ENCODE peak calls at places on chromosomes 11 and 22, in five cellular contexts. X is GDM1, K is ELR, H is EH, Z is cardiac muscle cell. E is an unnamed sample.
A peak's percentile ranks its signal among the peaks of the same experiment; 100 is the strongest.

GRCh38 chr11:19673924-19674390 is 38.7 kb upstream of the NAV2 start:
- DNase-seq in X (no peak), K (no peak), H (no peak), Z (peak; percentile 64), E (no peak)

GRCh38 chr22:23763579-23764331 is 965 bp downstream of the C22orf15 start:
- DNase-seq in X (no peak), K (no peak), H (no peak), Z (no peak), E (no peak)

GRCh38 chr11:69320756-69321741 is 27.1 kb downstream of the MYEOV start:
- DNase-seq in X (no peak), K (peak; percentile 70), H (peak; percentile 79), Z (no peak), E (no peak)

GRCh38 chr11:1832181-1832988 is 2.4 kb upstream of the SYT8 start:
- DNase-seq in X (peak; percentile 36), K (peak; percentile 32), H (peak; percentile 18), Z (peak; percentile 35), E (peak; percentile 86)

GRCh38 chr11:122439911-122440782 is 215.4 kb upstream of the UBASH3B start:
- DNase-seq in X (no peak), K (no peak), H (peak; percentile 23), Z (peak; percentile 70), E (no peak)

GRCh38 chr22:48279465-48279765 is 1517.0 kb downstream of the TBC1D22A start:
- DNase-seq in X (no peak), K (no peak), H (no peak), Z (no peak), E (no peak)

GRCh38 chr22:44685384-44686056 is 16.5 kb upstream of the PRR5 start:
- DNase-seq in X (peak; percentile 81), K (peak; percentile 62), H (peak; percentile 81), Z (peak; percentile 60), E (no peak)

GRCh38 chr22:49491221-49491635 is 336.4 kb downstream of the BRD1 start:
- DNase-seq in X (no peak), K (no peak), H (no peak), Z (no peak), E (no peak)

GRCh38 chr11:126424471-126425039 is 69.1 kb downstream of the ST3GAL4 start:
- DNase-seq in X (no peak), K (no peak), H (no peak), Z (no peak), E (no peak)

GRCh38 chr11:46649180-46649738 is 31.9 kb downstream of the ATG13 start:
- DNase-seq in X (no peak), K (peak; percentile 89), H (peak; percentile 97), Z (peak; percentile 98), E (peak; percentile 60)

GRCh38 chr11:34086554-34087278 is 18.7 kb upstream of the NAT10 start:
- DNase-seq in X (no peak), K (peak; percentile 55), H (peak; percentile 23), Z (no peak), E (no peak)

GRCh38 chr11:15223318-15223717 is 108.6 kb downstream of the INSC start:
- DNase-seq in X (no peak), K (peak; percentile 50), H (peak; percentile 57), Z (no peak), E (no peak)

GRCh38 chr11:98100689-98101088 is 920.1 kb upstream of the CNTN5 start:
- DNase-seq in X (no peak), K (no peak), H (no peak), Z (no peak), E (no peak)

GRCh38 chr11:12723410-12724297 is 49.4 kb downstream of the TEAD1 start:
- DNase-seq in X (no peak), K (peak; percentile 60), H (peak; percentile 62), Z (peak; percentile 36), E (no peak)

GRCh38 chr22:46293591-46294260 is 2.9 kb upstream of the GTSE1 start:
- DNase-seq in X (peak; percentile 71), K (peak; percentile 61), H (peak; percentile 73), Z (no peak), E (peak; percentile 64)

GRCh38 chr11:122137081-122137793 is 21.2 kb upstream of the BLID start:
- DNase-seq in X (no peak), K (peak; percentile 95), H (peak; percentile 97), Z (peak; percentile 92), E (no peak)

GRCh38 chr22:17087176-17088131 is 2.7 kb downstream of the IL17RA start:
- DNase-seq in X (peak; percentile 49), K (peak; percentile 54), H (peak; percentile 78), Z (peak; percentile 83), E (no peak)

GRCh38 chr22:32042924-32043323 is at the start of gene SLC5A1:
- DNase-seq in X (no peak), K (no peak), H (no peak), Z (no peak), E (no peak)

GRCh38 chr11:72038491-72038890 is 39.8 kb downstream of the IL18BP start:
- DNase-seq in X (no peak), K (no peak), H (peak; percentile 87), Z (peak; percentile 77), E (no peak)

GRCh38 chr11:14267861-14268635 is 90.9 kb downstream of the RRAS2 start:
- DNase-seq in X (no peak), K (no peak), H (no peak), Z (no peak), E (no peak)

GRCh38 chr11:120344302-120345004 is 8.2 kb downstream of the ARHGEF12 start:
- DNase-seq in X (peak; percentile 61), K (peak; percentile 84), H (peak; percentile 71), Z (peak; percentile 42), E (no peak)

GRCh38 chr22:43855431-43855830 is 6.9 kb downstream of the SULT4A1 start:
- DNase-seq in X (no peak), K (no peak), H (no peak), Z (no peak), E (no peak)

GRCh38 chr11:111148116-111148515 is 97.4 kb upstream of the POU2AF2 start:
- DNase-seq in X (no peak), K (no peak), H (peak; percentile 13), Z (peak; percentile 33), E (no peak)

GRCh38 chr22:48718818-48719500 is 1108.7 kb downstream of the BRD1 start:
- DNase-seq in X (no peak), K (no peak), H (no peak), Z (no peak), E (no peak)

GRCh38 chr11:11316651-11317050 is 36.4 kb downstream of the CSNK2A3 start:
- DNase-seq in X (no peak), K (no peak), H (no peak), Z (no peak), E (no peak)

GRCh38 chr22:19962246-19962908 is 20.8 kb upstream of the TXNRD2 start:
- DNase-seq in X (peak; percentile 19), K (peak; percentile 85), H (peak; percentile 76), Z (peak; percentile 83), E (peak; percentile 71)

GRCh38 chr11:50246699-50247098 is 214.0 kb downstream of the OR4C45 start:
- DNase-seq in X (no peak), K (no peak), H (no peak), Z (no peak), E (no peak)

GRCh38 chr11:44589301-44589700 is 23.8 kb downstream of the CD82 start:
- DNase-seq in X (no peak), K (peak; percentile 60), H (peak; percentile 91), Z (no peak), E (no peak)

GRCh38 chr22:31218565-31219262 is 6.6 kb downstream of the LIMK2 start:
- DNase-seq in X (no peak), K (no peak), H (no peak), Z (no peak), E (no peak)

GRCh38 chr22:37559901-37560681 is at the start of gene CDC42EP1:
- DNase-seq in X (no peak), K (peak; percentile 65), H (peak; percentile 72), Z (peak; percentile 76), E (peak; percentile 87)

GRCh38 chr22:20264614-20265452 is 3.3 kb downstream of the RTN4R start:
- DNase-seq in X (no peak), K (no peak), H (no peak), Z (no peak), E (no peak)

GRCh38 chr11:24634606-24635160 is 137.8 kb downstream of the LUZP2 start:
- DNase-seq in X (no peak), K (no peak), H (no peak), Z (no peak), E (no peak)

E was measured in frontal cortex.